ENCODE peak calls at places on chromosomes 3 and 15, in nine cellular contexts. One of them, this sample, is unnamed.

GRCh38 chr3:13420817-13421755 is 964 bp upstream of the NUP210 start:
- DNase-seq in astrocyte of the spinal cord: no peak
- DNase-seq in Caki2: no peak
- DNase-seq in activated T-cell treated with anti-CD3 and anti-CD28 coated beads for 1 hour: peak; percentile 59
- DNase-seq in body of pancreas: no peak
- DNase-seq in C1 segment of cervical spinal cord: no peak
- DNase-seq in stimulated activated CD8-positive, alpha-beta memory T cell treated with anti-CD3 and anti-CD28 coated beads, Interleukin-7, amount 100 ng/mL, for 1 hour: peak; percentile 35
- DNase-seq in fibroblast of gingiva: no peak
- DNase-seq in Peyer's patch: no peak
- DNase-seq in this sample: no peak

GRCh38 chr3:111639316-111639715 is 44.2 kb upstream of the ZBED2 start:
- DNase-seq in astrocyte of the spinal cord: no peak
- DNase-seq in Caki2: no peak
- DNase-seq in activated T-cell treated with anti-CD3 and anti-CD28 coated beads for 1 hour: no peak
- DNase-seq in body of pancreas: no peak
- DNase-seq in C1 segment of cervical spinal cord: no peak
- DNase-seq in stimulated activated CD8-positive, alpha-beta memory T cell treated with anti-CD3 and anti-CD28 coated beads, Interleukin-7, amount 100 ng/mL, for 1 hour: no peak
- DNase-seq in fibroblast of gingiva: no peak
- DNase-seq in Peyer's patch: no peak
- DNase-seq in this sample: no peak

GRCh38 chr3:156493887-156494286 is 61.0 kb downstream of the SSR3 start:
- DNase-seq in astrocyte of the spinal cord: no peak
- DNase-seq in Caki2: no peak
- DNase-seq in activated T-cell treated with anti-CD3 and anti-CD28 coated beads for 1 hour: no peak
- DNase-seq in body of pancreas: no peak
- DNase-seq in C1 segment of cervical spinal cord: no peak
- DNase-seq in stimulated activated CD8-positive, alpha-beta memory T cell treated with anti-CD3 and anti-CD28 coated beads, Interleukin-7, amount 100 ng/mL, for 1 hour: no peak
- DNase-seq in fibroblast of gingiva: no peak
- DNase-seq in Peyer's patch: no peak
- DNase-seq in this sample: no peak

GRCh38 chr15:34122771-34123183 is 20.9 kb downstream of the PGBD4 start:
- DNase-seq in astrocyte of the spinal cord: peak; percentile 89
- DNase-seq in Caki2: peak; percentile 6
- DNase-seq in activated T-cell treated with anti-CD3 and anti-CD28 coated beads for 1 hour: no peak
- DNase-seq in body of pancreas: no peak
- DNase-seq in C1 segment of cervical spinal cord: no peak
- DNase-seq in stimulated activated CD8-positive, alpha-beta memory T cell treated with anti-CD3 and anti-CD28 coated beads, Interleukin-7, amount 100 ng/mL, for 1 hour: no peak
- DNase-seq in fibroblast of gingiva: peak; percentile 69
- DNase-seq in Peyer's patch: no peak
- DNase-seq in this sample: peak; percentile 75

GRCh38 chr3:29639621-29640290 is 358.9 kb downstream of the RBMS3 start:
- DNase-seq in astrocyte of the spinal cord: peak; percentile 27
- DNase-seq in Caki2: no peak
- DNase-seq in activated T-cell treated with anti-CD3 and anti-CD28 coated beads for 1 hour: no peak
- DNase-seq in body of pancreas: no peak
- DNase-seq in C1 segment of cervical spinal cord: no peak
- DNase-seq in stimulated activated CD8-positive, alpha-beta memory T cell treated with anti-CD3 and anti-CD28 coated beads, Interleukin-7, amount 100 ng/mL, for 1 hour: no peak
- DNase-seq in fibroblast of gingiva: no peak
- DNase-seq in Peyer's patch: no peak
- DNase-seq in this sample: peak; percentile 40

GRCh38 chr3:42191443-42191747 is 74.6 kb downstream of the CCK start:
- DNase-seq in astrocyte of the spinal cord: no peak
- DNase-seq in Caki2: no peak
- DNase-seq in activated T-cell treated with anti-CD3 and anti-CD28 coated beads for 1 hour: no peak
- DNase-seq in body of pancreas: no peak
- DNase-seq in C1 segment of cervical spinal cord: no peak
- DNase-seq in stimulated activated CD8-positive, alpha-beta memory T cell treated with anti-CD3 and anti-CD28 coated beads, Interleukin-7, amount 100 ng/mL, for 1 hour: no peak
- DNase-seq in fibroblast of gingiva: no peak
- DNase-seq in Peyer's patch: no peak
- DNase-seq in this sample: no peak

GRCh38 chr3:196602673-196603072 is 34.2 kb downstream of the FBXO45 start:
- DNase-seq in astrocyte of the spinal cord: no peak
- DNase-seq in Caki2: no peak
- DNase-seq in activated T-cell treated with anti-CD3 and anti-CD28 coated beads for 1 hour: no peak
- DNase-seq in body of pancreas: no peak
- DNase-seq in C1 segment of cervical spinal cord: no peak
- DNase-seq in stimulated activated CD8-positive, alpha-beta memory T cell treated with anti-CD3 and anti-CD28 coated beads, Interleukin-7, amount 100 ng/mL, for 1 hour: no peak
- DNase-seq in fibroblast of gingiva: no peak
- DNase-seq in Peyer's patch: no peak
- DNase-seq in this sample: no peak

GRCh38 chr3:13262493-13263211 is 157.5 kb downstream of the NUP210 start:
- DNase-seq in astrocyte of the spinal cord: no peak
- DNase-seq in Caki2: peak; percentile 22
- DNase-seq in activated T-cell treated with anti-CD3 and anti-CD28 coated beads for 1 hour: no peak
- DNase-seq in body of pancreas: no peak
- DNase-seq in C1 segment of cervical spinal cord: no peak
- DNase-seq in stimulated activated CD8-positive, alpha-beta memory T cell treated with anti-CD3 and anti-CD28 coated beads, Interleukin-7, amount 100 ng/mL, for 1 hour: no peak
- DNase-seq in fibroblast of gingiva: no peak
- DNase-seq in Peyer's patch: no peak
- DNase-seq in this sample: no peak

GRCh38 chr3:157373783-157374182 is 62.9 kb upstream of the PTX3 start:
- DNase-seq in astrocyte of the spinal cord: no peak
- DNase-seq in Caki2: no peak
- DNase-seq in activated T-cell treated with anti-CD3 and anti-CD28 coated beads for 1 hour: no peak
- DNase-seq in body of pancreas: no peak
- DNase-seq in C1 segment of cervical spinal cord: no peak
- DNase-seq in stimulated activated CD8-positive, alpha-beta memory T cell treated with anti-CD3 and anti-CD28 coated beads, Interleukin-7, amount 100 ng/mL, for 1 hour: no peak
- DNase-seq in fibroblast of gingiva: peak; percentile 69
- DNase-seq in Peyer's patch: no peak
- DNase-seq in this sample: peak; percentile 86

GRCh38 chr15:70034596-70034995 is 63.1 kb downstream of the TLE3 start:
- DNase-seq in astrocyte of the spinal cord: no peak
- DNase-seq in Caki2: no peak
- DNase-seq in activated T-cell treated with anti-CD3 and anti-CD28 coated beads for 1 hour: no peak
- DNase-seq in body of pancreas: no peak
- DNase-seq in C1 segment of cervical spinal cord: no peak
- DNase-seq in stimulated activated CD8-positive, alpha-beta memory T cell treated with anti-CD3 and anti-CD28 coated beads, Interleukin-7, amount 100 ng/mL, for 1 hour: no peak
- DNase-seq in fibroblast of gingiva: no peak
- DNase-seq in Peyer's patch: peak; percentile 20
- DNase-seq in this sample: no peak

GRCh38 chr15:80559761-80560160 is 135.3 kb upstream of the ABHD17C start:
- DNase-seq in astrocyte of the spinal cord: no peak
- DNase-seq in Caki2: no peak
- DNase-seq in activated T-cell treated with anti-CD3 and anti-CD28 coated beads for 1 hour: no peak
- DNase-seq in body of pancreas: no peak
- DNase-seq in C1 segment of cervical spinal cord: no peak
- DNase-seq in stimulated activated CD8-positive, alpha-beta memory T cell treated with anti-CD3 and anti-CD28 coated beads, Interleukin-7, amount 100 ng/mL, for 1 hour: no peak
- DNase-seq in fibroblast of gingiva: no peak
- DNase-seq in Peyer's patch: no peak
- DNase-seq in this sample: no peak

GRCh38 chr3:127011270-127011992 is 28.5 kb downstream of the PLXNA1 start:
- DNase-seq in astrocyte of the spinal cord: peak; percentile 53
- DNase-seq in Caki2: no peak
- DNase-seq in activated T-cell treated with anti-CD3 and anti-CD28 coated beads for 1 hour: no peak
- DNase-seq in body of pancreas: no peak
- DNase-seq in C1 segment of cervical spinal cord: no peak
- DNase-seq in stimulated activated CD8-positive, alpha-beta memory T cell treated with anti-CD3 and anti-CD28 coated beads, Interleukin-7, amount 100 ng/mL, for 1 hour: no peak
- DNase-seq in fibroblast of gingiva: peak; percentile 92
- DNase-seq in Peyer's patch: no peak
- DNase-seq in this sample: peak; percentile 90

GRCh38 chr3:126418661-126419131 is 24.0 kb downstream of the CFAP100 start:
- DNase-seq in astrocyte of the spinal cord: no peak
- DNase-seq in Caki2: no peak
- DNase-seq in activated T-cell treated with anti-CD3 and anti-CD28 coated beads for 1 hour: no peak
- DNase-seq in body of pancreas: no peak
- DNase-seq in C1 segment of cervical spinal cord: no peak
- DNase-seq in stimulated activated CD8-positive, alpha-beta memory T cell treated with anti-CD3 and anti-CD28 coated beads, Interleukin-7, amount 100 ng/mL, for 1 hour: no peak
- DNase-seq in fibroblast of gingiva: no peak
- DNase-seq in Peyer's patch: no peak
- DNase-seq in this sample: no peak

GRCh38 chr15:94174399-94174802 is 57.0 kb upstream of the MCTP2 start:
- DNase-seq in astrocyte of the spinal cord: peak; percentile 78
- DNase-seq in Caki2: no peak
- DNase-seq in activated T-cell treated with anti-CD3 and anti-CD28 coated beads for 1 hour: no peak
- DNase-seq in body of pancreas: no peak
- DNase-seq in C1 segment of cervical spinal cord: no peak
- DNase-seq in stimulated activated CD8-positive, alpha-beta memory T cell treated with anti-CD3 and anti-CD28 coated beads, Interleukin-7, amount 100 ng/mL, for 1 hour: no peak
- DNase-seq in fibroblast of gingiva: peak; percentile 6
- DNase-seq in Peyer's patch: no peak
- DNase-seq in this sample: peak; percentile 60

GRCh38 chr3:99066863-99067262 is 165.4 kb upstream of the DCBLD2 start:
- DNase-seq in astrocyte of the spinal cord: no peak
- DNase-seq in Caki2: no peak
- DNase-seq in activated T-cell treated with anti-CD3 and anti-CD28 coated beads for 1 hour: no peak
- DNase-seq in body of pancreas: no peak
- DNase-seq in C1 segment of cervical spinal cord: no peak
- DNase-seq in stimulated activated CD8-positive, alpha-beta memory T cell treated with anti-CD3 and anti-CD28 coated beads, Interleukin-7, amount 100 ng/mL, for 1 hour: no peak
- DNase-seq in fibroblast of gingiva: no peak
- DNase-seq in Peyer's patch: no peak
- DNase-seq in this sample: no peak

GRCh38 chr15:41506796-41507341 is 6.8 kb downstream of the LTK start:
- DNase-seq in astrocyte of the spinal cord: no peak
- DNase-seq in Caki2: no peak
- DNase-seq in activated T-cell treated with anti-CD3 and anti-CD28 coated beads for 1 hour: no peak
- DNase-seq in body of pancreas: no peak
- DNase-seq in C1 segment of cervical spinal cord: no peak
- DNase-seq in stimulated activated CD8-positive, alpha-beta memory T cell treated with anti-CD3 and anti-CD28 coated beads, Interleukin-7, amount 100 ng/mL, for 1 hour: no peak
- DNase-seq in fibroblast of gingiva: no peak
- DNase-seq in Peyer's patch: no peak
- DNase-seq in this sample: no peak

GRCh38 chr3:141094851-141095545 is 43.9 kb downstream of the SPSB4 start:
- DNase-seq in astrocyte of the spinal cord: peak; percentile 79
- DNase-seq in Caki2: no peak
- DNase-seq in activated T-cell treated with anti-CD3 and anti-CD28 coated beads for 1 hour: no peak
- DNase-seq in body of pancreas: peak; percentile 73
- DNase-seq in C1 segment of cervical spinal cord: no peak
- DNase-seq in stimulated activated CD8-positive, alpha-beta memory T cell treated with anti-CD3 and anti-CD28 coated beads, Interleukin-7, amount 100 ng/mL, for 1 hour: no peak
- DNase-seq in fibroblast of gingiva: peak; percentile 44
- DNase-seq in Peyer's patch: no peak
- DNase-seq in this sample: peak; percentile 52

GRCh38 chr3:158743664-158744566 is 11.7 kb upstream of the RARRES1 start:
- DNase-seq in astrocyte of the spinal cord: no peak
- DNase-seq in Caki2: no peak
- DNase-seq in activated T-cell treated with anti-CD3 and anti-CD28 coated beads for 1 hour: no peak
- DNase-seq in body of pancreas: no peak
- DNase-seq in C1 segment of cervical spinal cord: no peak
- DNase-seq in stimulated activated CD8-positive, alpha-beta memory T cell treated with anti-CD3 and anti-CD28 coated beads, Interleukin-7, amount 100 ng/mL, for 1 hour: no peak
- DNase-seq in fibroblast of gingiva: no peak
- DNase-seq in Peyer's patch: no peak
- DNase-seq in this sample: no peak

GRCh38 chr3:123153821-123154323 is 47.9 kb upstream of the SEC22A start:
- DNase-seq in astrocyte of the spinal cord: no peak
- DNase-seq in Caki2: no peak
- DNase-seq in activated T-cell treated with anti-CD3 and anti-CD28 coated beads for 1 hour: no peak
- DNase-seq in body of pancreas: no peak
- DNase-seq in C1 segment of cervical spinal cord: no peak
- DNase-seq in stimulated activated CD8-positive, alpha-beta memory T cell treated with anti-CD3 and anti-CD28 coated beads, Interleukin-7, amount 100 ng/mL, for 1 hour: no peak
- DNase-seq in fibroblast of gingiva: no peak
- DNase-seq in Peyer's patch: no peak
- DNase-seq in this sample: no peak

GRCh38 chr3:182118081-182118480 is 406.4 kb downstream of the SOX2 start:
- DNase-seq in astrocyte of the spinal cord: peak; percentile 94
- DNase-seq in Caki2: peak; percentile 37
- DNase-seq in activated T-cell treated with anti-CD3 and anti-CD28 coated beads for 1 hour: no peak
- DNase-seq in body of pancreas: no peak
- DNase-seq in C1 segment of cervical spinal cord: no peak
- DNase-seq in stimulated activated CD8-positive, alpha-beta memory T cell treated with anti-CD3 and anti-CD28 coated beads, Interleukin-7, amount 100 ng/mL, for 1 hour: no peak
- DNase-seq in fibroblast of gingiva: no peak
- DNase-seq in Peyer's patch: no peak
- DNase-seq in this sample: no peak

GRCh38 chr3:162487138-162487537 is 990.5 kb downstream of the OTOL1 start:
- DNase-seq in astrocyte of the spinal cord: no peak
- DNase-seq in Caki2: no peak
- DNase-seq in activated T-cell treated with anti-CD3 and anti-CD28 coated beads for 1 hour: no peak
- DNase-seq in body of pancreas: no peak
- DNase-seq in C1 segment of cervical spinal cord: no peak
- DNase-seq in stimulated activated CD8-positive, alpha-beta memory T cell treated with anti-CD3 and anti-CD28 coated beads, Interleukin-7, amount 100 ng/mL, for 1 hour: no peak
- DNase-seq in fibroblast of gingiva: no peak
- DNase-seq in Peyer's patch: no peak
- DNase-seq in this sample: no peak

GRCh38 chr3:123883656-123884257 is 375 bp downstream of the MYLK start:
- DNase-seq in astrocyte of the spinal cord: peak; percentile 25
- DNase-seq in Caki2: no peak
- DNase-seq in activated T-cell treated with anti-CD3 and anti-CD28 coated beads for 1 hour: no peak
- DNase-seq in body of pancreas: no peak
- DNase-seq in C1 segment of cervical spinal cord: no peak
- DNase-seq in stimulated activated CD8-positive, alpha-beta memory T cell treated with anti-CD3 and anti-CD28 coated beads, Interleukin-7, amount 100 ng/mL, for 1 hour: no peak
- DNase-seq in fibroblast of gingiva: no peak
- DNase-seq in Peyer's patch: no peak
- DNase-seq in this sample: peak; percentile 16

GRCh38 chr3:69250014-69250413 is 127.6 kb upstream of the LMOD3 start:
- DNase-seq in astrocyte of the spinal cord: peak; percentile 48
- DNase-seq in Caki2: peak; percentile 88
- DNase-seq in activated T-cell treated with anti-CD3 and anti-CD28 coated beads for 1 hour: peak; percentile 12
- DNase-seq in body of pancreas: peak; percentile 36
- DNase-seq in C1 segment of cervical spinal cord: no peak
- DNase-seq in stimulated activated CD8-positive, alpha-beta memory T cell treated with anti-CD3 and anti-CD28 coated beads, Interleukin-7, amount 100 ng/mL, for 1 hour: no peak
- DNase-seq in fibroblast of gingiva: peak; percentile 7
- DNase-seq in Peyer's patch: peak; percentile 57
- DNase-seq in this sample: peak; percentile 26

GRCh38 chr3:194043516-194043915 is 92.4 kb upstream of the HES1 start:
- DNase-seq in astrocyte of the spinal cord: peak; percentile 77
- DNase-seq in Caki2: no peak
- DNase-seq in activated T-cell treated with anti-CD3 and anti-CD28 coated beads for 1 hour: no peak
- DNase-seq in body of pancreas: no peak
- DNase-seq in C1 segment of cervical spinal cord: no peak
- DNase-seq in stimulated activated CD8-positive, alpha-beta memory T cell treated with anti-CD3 and anti-CD28 coated beads, Interleukin-7, amount 100 ng/mL, for 1 hour: no peak
- DNase-seq in fibroblast of gingiva: no peak
- DNase-seq in Peyer's patch: no peak
- DNase-seq in this sample: peak; percentile 55

GRCh38 chr3:47661121-47661752 is 82.6 kb upstream of the CSPG5 start:
- DNase-seq in astrocyte of the spinal cord: peak; percentile 74
- DNase-seq in Caki2: peak; percentile 28
- DNase-seq in activated T-cell treated with anti-CD3 and anti-CD28 coated beads for 1 hour: no peak
- DNase-seq in body of pancreas: peak; percentile 53
- DNase-seq in C1 segment of cervical spinal cord: no peak
- DNase-seq in stimulated activated CD8-positive, alpha-beta memory T cell treated with anti-CD3 and anti-CD28 coated beads, Interleukin-7, amount 100 ng/mL, for 1 hour: no peak
- DNase-seq in fibroblast of gingiva: peak; percentile 19
- DNase-seq in Peyer's patch: no peak
- DNase-seq in this sample: peak; percentile 50

GRCh38 chr3:190972840-190973270 is 110.4 kb upstream of the GMNC start:
- DNase-seq in astrocyte of the spinal cord: peak; percentile 3
- DNase-seq in Caki2: no peak
- DNase-seq in activated T-cell treated with anti-CD3 and anti-CD28 coated beads for 1 hour: no peak
- DNase-seq in body of pancreas: no peak
- DNase-seq in C1 segment of cervical spinal cord: no peak
- DNase-seq in stimulated activated CD8-positive, alpha-beta memory T cell treated with anti-CD3 and anti-CD28 coated beads, Interleukin-7, amount 100 ng/mL, for 1 hour: no peak
- DNase-seq in fibroblast of gingiva: peak; percentile 78
- DNase-seq in Peyer's patch: no peak
- DNase-seq in this sample: no peak

GRCh38 chr3:17372811-17373210 is 369.6 kb downstream of the TBC1D5 start:
- DNase-seq in astrocyte of the spinal cord: no peak
- DNase-seq in Caki2: no peak
- DNase-seq in activated T-cell treated with anti-CD3 and anti-CD28 coated beads for 1 hour: no peak
- DNase-seq in body of pancreas: no peak
- DNase-seq in C1 segment of cervical spinal cord: peak; percentile 12
- DNase-seq in stimulated activated CD8-positive, alpha-beta memory T cell treated with anti-CD3 and anti-CD28 coated beads, Interleukin-7, amount 100 ng/mL, for 1 hour: no peak
- DNase-seq in fibroblast of gingiva: peak; percentile 70
- DNase-seq in Peyer's patch: no peak
- DNase-seq in this sample: peak; percentile 81

GRCh38 chr3:52359116-52359855 is 43.2 kb downstream of the DNAH1 start:
- DNase-seq in astrocyte of the spinal cord: no peak
- DNase-seq in Caki2: no peak
- DNase-seq in activated T-cell treated with anti-CD3 and anti-CD28 coated beads for 1 hour: no peak
- DNase-seq in body of pancreas: no peak
- DNase-seq in C1 segment of cervical spinal cord: no peak
- DNase-seq in stimulated activated CD8-positive, alpha-beta memory T cell treated with anti-CD3 and anti-CD28 coated beads, Interleukin-7, amount 100 ng/mL, for 1 hour: no peak
- DNase-seq in fibroblast of gingiva: no peak
- DNase-seq in Peyer's patch: no peak
- DNase-seq in this sample: no peak

GRCh38 chr15:35914573-35914972 is 368.6 kb upstream of the DPH6 start:
- DNase-seq in astrocyte of the spinal cord: no peak
- DNase-seq in Caki2: no peak
- DNase-seq in activated T-cell treated with anti-CD3 and anti-CD28 coated beads for 1 hour: no peak
- DNase-seq in body of pancreas: no peak
- DNase-seq in C1 segment of cervical spinal cord: no peak
- DNase-seq in stimulated activated CD8-positive, alpha-beta memory T cell treated with anti-CD3 and anti-CD28 coated beads, Interleukin-7, amount 100 ng/mL, for 1 hour: no peak
- DNase-seq in fibroblast of gingiva: no peak
- DNase-seq in Peyer's patch: no peak
- DNase-seq in this sample: no peak

GRCh38 chr3:149554826-149555225 is 80.3 kb downstream of the TM4SF4 start:
- DNase-seq in astrocyte of the spinal cord: peak; percentile 90
- DNase-seq in Caki2: peak; percentile 80
- DNase-seq in activated T-cell treated with anti-CD3 and anti-CD28 coated beads for 1 hour: no peak
- DNase-seq in body of pancreas: no peak
- DNase-seq in C1 segment of cervical spinal cord: no peak
- DNase-seq in stimulated activated CD8-positive, alpha-beta memory T cell treated with anti-CD3 and anti-CD28 coated beads, Interleukin-7, amount 100 ng/mL, for 1 hour: no peak
- DNase-seq in fibroblast of gingiva: peak; percentile 61
- DNase-seq in Peyer's patch: no peak
- DNase-seq in this sample: peak; percentile 72

GRCh38 chr3:65963787-65964707 is 74.7 kb downstream of the MAGI1 start:
- DNase-seq in astrocyte of the spinal cord: peak; percentile 90
- DNase-seq in Caki2: peak; percentile 59
- DNase-seq in activated T-cell treated with anti-CD3 and anti-CD28 coated beads for 1 hour: no peak
- DNase-seq in body of pancreas: no peak
- DNase-seq in C1 segment of cervical spinal cord: no peak
- DNase-seq in stimulated activated CD8-positive, alpha-beta memory T cell treated with anti-CD3 and anti-CD28 coated beads, Interleukin-7, amount 100 ng/mL, for 1 hour: no peak
- DNase-seq in fibroblast of gingiva: peak; percentile 67
- DNase-seq in Peyer's patch: no peak
- DNase-seq in this sample: peak; percentile 92

This sample was measured in AG10803.